ENCODE peak calls at places on chromosomes 6 and 20, in five cellular contexts. Y is ureter, H is colonic mucosa, L is T-helper 2 cell, S is H4. J is an unnamed sample.

GRCh38 chr6:81228912-81229540 is 523.5 kb downstream of the TENT5A start:
- DNase-seq in Y (no peak), H (no peak), L (no peak), S (peak), J (no peak)

GRCh38 chr6:106757722-106758467 is 128.5 kb downstream of the QRSL1 start:
- DNase-seq in Y (no peak), H (no peak), L (no peak), S (no peak), J (no peak)

GRCh38 chr6:170031684-170032121 is 259.2 kb downstream of the DLL1 start:
- DNase-seq in Y (peak), H (no peak), L (no peak), S (peak), J (no peak)

GRCh38 chr6:114785235-114786127 is 442.7 kb upstream of the HS3ST5 start:
- DNase-seq in Y (no peak), H (no peak), L (no peak), S (no peak), J (no peak)

GRCh38 chr20:61185181-61185580 is 66.9 kb upstream of the CDH4 start:
- DNase-seq in Y (no peak), H (no peak), L (no peak), S (no peak), J (no peak)

GRCh38 chr6:14616611-14617010 is 499.0 kb downstream of the CD83 start:
- DNase-seq in Y (no peak), H (no peak), L (no peak), S (no peak), J (no peak)

GRCh38 chr6:21845018-21845417 is 251.5 kb downstream of the SOX4 start:
- DNase-seq in Y (no peak), H (no peak), L (no peak), S (no peak), J (no peak)

GRCh38 chr6:48429021-48429420 is 318.0 kb upstream of the PTCHD4 start:
- DNase-seq in Y (no peak), H (no peak), L (no peak), S (peak), J (no peak)

GRCh38 chr6:18893540-18894269 is 506.6 kb downstream of the RNF144B start:
- DNase-seq in Y (no peak), H (no peak), L (no peak), S (no peak), J (no peak)

GRCh38 chr20:38723069-38723981 is 961 bp upstream of the SLC32A1 start:
- DNase-seq in Y (no peak), H (no peak), L (peak), S (peak), J (no peak)

GRCh38 chr6:163883946-163884345 is 469.4 kb downstream of the QKI start:
- DNase-seq in Y (no peak), H (no peak), L (no peak), S (no peak), J (no peak)

GRCh38 chr20:43473058-43473704 is 15.5 kb downstream of the SRSF6 start:
- DNase-seq in Y (no peak), H (no peak), L (no peak), S (no peak), J (no peak)

GRCh38 chr20:53215166-53215565 is 243.0 kb downstream of the TSHZ2 start:
- DNase-seq in Y (no peak), H (no peak), L (peak), S (no peak), J (no peak)

GRCh38 chr6:160790028-160790792 is 88.2 kb downstream of the PLG start:
- DNase-seq in Y (no peak), H (no peak), L (no peak), S (no peak), J (no peak)

GRCh38 chr6:130252527-130253237 is 29.9 kb upstream of the SAMD3 start:
- DNase-seq in Y (no peak), H (no peak), L (no peak), S (no peak), J (no peak)

GRCh38 chr20:62592506-62593177 is 49.7 kb upstream of the SLCO4A1 start:
- DNase-seq in Y (no peak), H (no peak), L (no peak), S (no peak), J (no peak)

GRCh38 chr20:34946661-34947060 is 8.9 kb downstream of the GSS start:
- DNase-seq in Y (no peak), H (no peak), L (no peak), S (no peak), J (no peak)

GRCh38 chr20:21105429-21106170 is 558 bp downstream of the LINC00237 start:
- DNase-seq in Y (no peak), H (no peak), L (no peak), S (no peak), J (no peak)

GRCh38 chr20:33325350-33325749 is 42.3 kb downstream of the BPIFB1 start:
- DNase-seq in Y (no peak), H (no peak), L (no peak), S (no peak), J (no peak)

GRCh38 chr6:156963712-156964700 is 186.8 kb downstream of the ARID1B start:
- DNase-seq in Y (no peak), H (no peak), L (peak), S (no peak), J (no peak)

GRCh38 chr20:3595541-3595940 is 67.7 kb downstream of the GFRA4 start:
- DNase-seq in Y (no peak), H (no peak), L (no peak), S (no peak), J (no peak)

GRCh38 chr20:49964964-49965780 is 17.6 kb upstream of the SNAI1 start:
- DNase-seq in Y (no peak), H (peak), L (peak), S (peak), J (no peak)

GRCh38 chr6:72031471-72031870 is 145.1 kb downstream of the RIMS1 start:
- DNase-seq in Y (no peak), H (no peak), L (no peak), S (peak), J (no peak)

GRCh38 chr6:52512199-52512598 is 64.7 kb downstream of the TRAM2 start:
- DNase-seq in Y (no peak), H (no peak), L (no peak), S (peak), J (no peak)

GRCh38 chr6:50007821-50008220 is 14.0 kb downstream of the DEFB110 start:
- DNase-seq in Y (no peak), H (no peak), L (no peak), S (peak), J (no peak)

GRCh38 chr6:98995116-98995515 is 47.4 kb upstream of the FBXL4 start:
- DNase-seq in Y (no peak), H (no peak), L (no peak), S (no peak), J (no peak)

GRCh38 chr6:31037169-31037568 is 26.9 kb downstream of the MUC22 start:
- DNase-seq in Y (no peak), H (no peak), L (no peak), S (no peak), J (no peak)

GRCh38 chr6:79719248-79719975 is 88.3 kb downstream of the SH3BGRL2 start:
- DNase-seq in Y (no peak), H (no peak), L (no peak), S (peak), J (no peak)